ENCODE peak calls at places on chromosomes 6 and 20, in four cellular contexts. V is astrocyte of the spinal cord, E is choroid plexus epithelial cell, Y is A673. B is an unnamed sample.

GRCh38 chr20:19181552-19181951 is 30.9 kb upstream of the SLC24A3 start:
- DNase-seq in E (no peak), V (no peak), Y (no peak), B (no peak)

GRCh38 chr20:37353285-37353849 is 7.4 kb downstream of the SRC start:
- DNase-seq in Y (no peak), E (no peak), V (no peak), B (no peak)

GRCh38 chr6:70134542-70134941 is 168.3 kb downstream of the COL9A1 start:
- DNase-seq in Y (no peak), V (no peak), E (no peak), B (no peak)

GRCh38 chr20:9457055-9457454 is 57.3 kb upstream of the LAMP5 start:
- DNase-seq in Y (no peak), E (no peak), V (no peak), B (no peak)

GRCh38 chr6:31203345-31203979 is 33.0 kb upstream of the POU5F1 start:
- DNase-seq in Y (peak; percentile 69), V (no peak), E (peak; percentile 55), B (peak; percentile 60)

GRCh38 chr20:36548006-36548315 is 6.6 kb downstream of the MYL9 start:
- DNase-seq in E (peak; percentile 47), V (no peak), Y (peak; percentile 47), B (peak; percentile 46)

GRCh38 chr6:50655848-50656453 is 57.4 kb upstream of the TFAP2D start:
- DNase-seq in V (peak; percentile 4), Y (peak; percentile 39), E (peak; percentile 8), B (peak; percentile 21)

GRCh38 chr20:10674684-10675455 is 1.1 kb upstream of the JAG1 start:
- DNase-seq in E (peak; percentile 74), Y (peak; percentile 83), V (peak; percentile 78), B (peak; percentile 89)

GRCh38 chr6:33610057-33610456 is 11.1 kb upstream of the ITPR3 start:
- DNase-seq in V (no peak), E (no peak), Y (no peak), B (no peak)

GRCh38 chr6:156154896-156155295 is 622.3 kb upstream of the ARID1B start:
- DNase-seq in E (no peak), V (no peak), Y (no peak), B (no peak)

GRCh38 chr20:21323640-21324039 is 20.5 kb downstream of the XRN2 start:
- DNase-seq in E (peak; percentile 90), Y (peak; percentile 52), V (peak; percentile 73), B (no peak)

GRCh38 chr20:63072231-63072791 is 65.5 kb upstream of the BHLHE23 start:
- DNase-seq in E (no peak), Y (no peak), V (no peak), B (no peak)

GRCh38 chr6:92329416-92329815 is 1089.9 kb downstream of the EPHA7 start:
- DNase-seq in E (peak; percentile 40), Y (no peak), V (no peak), B (no peak)

GRCh38 chr6:7214400-7214940 is 98.5 kb downstream of the SSR1 start:
- DNase-seq in E (no peak), V (no peak), Y (peak; percentile 30), B (no peak)

GRCh38 chr20:58816051-58816450 is 34.7 kb downstream of the GNAS-AS1 start:
- DNase-seq in V (no peak), E (no peak), Y (no peak), B (peak; percentile 30)

GRCh38 chr20:13930246-13930645 is 60.2 kb downstream of the SEL1L2 start:
- DNase-seq in V (no peak), Y (no peak), E (no peak), B (peak; percentile 30)

GRCh38 chr20:61777773-61778484 is 287.8 kb downstream of the TAF4 start:
- DNase-seq in Y (no peak), V (no peak), E (no peak), B (no peak)

GRCh38 chr6:34247481-34248197 is 1.2 kb downstream of the SMIM29 start:
- DNase-seq in Y (no peak), V (no peak), E (no peak), B (no peak)

GRCh38 chr6:27078734-27079357 is 168.7 kb upstream of the PRSS16 start:
- DNase-seq in V (peak; percentile 67), E (peak; percentile 85), Y (peak; percentile 78), B (peak; percentile 78)

GRCh38 chr6:105428342-105428957 is 25.6 kb upstream of the PREP start:
- DNase-seq in V (peak; percentile 94), Y (no peak), E (peak; percentile 94), B (no peak)

GRCh38 chr6:108562503-108562993 is 1.8 kb downstream of the FOXO3 start:
- DNase-seq in V (peak; percentile 73), E (peak; percentile 82), Y (peak; percentile 93), B (peak; percentile 94)

GRCh38 chr6:168518867-168519266 is 77.9 kb downstream of the SMOC2 start:
- DNase-seq in E (no peak), V (no peak), Y (no peak), B (no peak)

GRCh38 chr20:10034717-10035571 is at the start of gene ANKEF1:
- DNase-seq in E (peak; percentile 58), V (peak; percentile 60), Y (peak; percentile 72), B (peak; percentile 53)

GRCh38 chr20:54054516-54054915 is 15.9 kb downstream of the BCAS1 start:
- DNase-seq in E (no peak), Y (no peak), V (no peak), B (no peak)

GRCh38 chr6:53500095-53500494 is 44.8 kb downstream of the GCLC start:
- DNase-seq in V (no peak), E (no peak), Y (no peak), B (no peak)

GRCh38 chr6:124879110-124879991 is 82.9 kb upstream of the RNF217 start:
- DNase-seq in Y (no peak), V (no peak), E (no peak), B (no peak)

DNA sequence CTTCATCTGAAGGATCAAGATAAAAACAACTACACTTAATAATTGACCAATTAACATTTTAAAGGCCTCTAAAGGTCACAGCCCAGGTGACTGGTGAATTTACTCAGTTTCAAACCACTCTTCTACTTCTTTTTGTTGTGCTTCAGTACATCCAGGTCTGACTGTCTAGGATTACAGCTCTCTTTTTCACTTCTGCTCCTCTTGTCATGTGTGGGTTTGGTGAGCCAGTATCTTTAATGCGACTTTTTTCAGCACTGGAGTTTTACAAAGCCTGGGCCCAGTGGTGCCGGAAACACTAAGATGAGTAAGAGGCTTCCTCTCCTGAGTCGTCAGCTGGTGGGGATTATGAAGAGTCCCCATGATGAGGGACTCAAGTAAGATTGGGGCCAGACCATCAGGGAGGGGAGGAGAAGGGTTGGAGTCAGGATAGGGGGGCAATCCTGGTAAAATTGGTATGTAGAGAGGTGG is 27.0 kb downstream of the HECA start:
- DNase-seq in E (no peak), V (no peak), Y (peak; percentile 11), B (no peak)
- H3K4me3 ChIP-seq in E (no peak overlapping the region), V (no peak overlapping the region), Y (no peak overlapping the region), B (no peak overlapping the region)

DNA sequence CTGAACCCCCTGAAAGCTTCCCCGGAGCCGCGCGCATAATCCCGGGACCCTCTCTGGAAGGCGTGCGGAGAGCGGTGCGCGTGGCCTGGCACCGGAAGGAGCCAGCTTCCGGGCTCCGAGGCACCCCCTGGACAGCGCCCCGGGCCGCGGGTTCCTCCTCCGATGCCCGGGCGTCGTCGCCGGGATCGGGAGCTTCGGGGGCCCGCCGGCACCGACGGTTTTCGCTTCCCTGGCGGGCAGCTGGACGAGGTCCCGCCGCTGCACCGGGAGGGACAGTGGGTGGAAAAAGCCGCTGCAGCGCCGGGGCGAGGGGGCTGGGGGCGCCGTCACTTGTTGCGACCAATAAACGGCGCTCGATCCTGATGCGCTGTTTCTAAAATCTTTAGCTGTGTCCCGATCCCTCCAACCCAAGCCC is 573 bp upstream of the SLC35D3 start:
- DNase-seq in Y (no peak), V (no peak), E (no peak), B (peak; percentile 59)
- H3K4me3 ChIP-seq in Y (peak overlapping the region; percentile 50), V (peak overlapping the region; percentile 35), E (peak overlapping the region; percentile 48), B (peak overlapping the region; percentile 48)

DNA sequence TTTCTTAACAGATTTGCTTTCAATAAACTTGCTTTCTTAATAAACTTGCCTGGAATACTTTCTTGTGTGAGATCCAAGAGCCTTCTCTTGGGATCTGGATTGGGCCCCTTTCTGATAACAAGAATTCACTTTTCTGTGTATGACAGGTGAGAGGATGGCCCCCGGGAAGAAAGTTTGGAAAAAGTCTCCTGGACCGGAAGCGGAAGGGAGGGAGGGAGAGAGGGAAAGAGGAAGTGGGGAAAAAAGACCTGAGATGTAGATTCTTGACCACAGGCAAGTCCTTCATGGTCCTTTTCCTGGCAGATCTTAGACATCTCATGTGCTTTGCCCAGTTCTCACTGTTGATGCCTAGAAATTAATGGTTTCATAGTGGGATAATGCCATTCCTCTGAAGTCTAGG is 146.5 kb upstream of the ID4 start:
- DNase-seq in Y (no peak), E (no peak), V (no peak), B (no peak)
- H3K4me3 ChIP-seq in Y (no peak overlapping the region), E (no peak overlapping the region), V (no peak overlapping the region), B (no peak overlapping the region)

GRCh38 chr20:11881453-11881852 is 36.2 kb upstream of the BTBD3 start:
- DNase-seq in E (no peak), Y (no peak), V (no peak), B (no peak)

GRCh38 chr20:11876555-11876954 is 41.1 kb upstream of the BTBD3 start:
- DNase-seq in V (no peak), E (no peak), Y (no peak), B (no peak)

GRCh38 chr20:11882651-11883050 is 35.0 kb upstream of the BTBD3 start:
- DNase-seq in E (no peak), V (no peak), Y (no peak), B (no peak)

GRCh38 chr20:11880694-11881093 is 37.0 kb upstream of the BTBD3 start:
- DNase-seq in V (no peak), Y (no peak), E (no peak), B (no peak)
- H3K4me3 ChIP-seq in V (no peak overlapping the region), Y (no peak overlapping the region), E (no peak overlapping the region), B (no peak overlapping the region)

DNA sequence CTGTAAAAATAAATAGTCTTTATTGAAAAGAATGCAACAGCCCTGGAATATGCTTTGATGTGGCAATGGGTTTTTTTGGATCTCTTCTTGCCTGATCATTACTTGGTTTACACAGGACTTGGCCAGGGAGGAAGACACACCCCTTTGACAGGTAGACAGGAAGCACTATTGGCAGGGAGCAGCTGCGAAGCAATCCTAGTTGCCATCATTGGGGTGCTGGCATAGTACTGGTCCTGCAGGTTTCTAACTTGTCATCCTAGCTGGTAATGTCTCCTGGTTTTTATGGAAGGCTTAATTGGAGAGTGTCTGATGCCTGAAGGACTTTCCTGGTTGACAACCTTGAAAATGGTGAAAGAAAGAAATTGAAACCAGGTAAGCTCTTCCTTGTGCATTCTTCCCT is 71.2 kb upstream of the CCN6 start:
- DNase-seq in V (no peak), Y (no peak), E (no peak), B (no peak)
- H3K4me3 ChIP-seq in V (no peak overlapping the region), Y (no peak overlapping the region), E (no peak overlapping the region), B (no peak overlapping the region)

GRCh38 chr6:3208775-3209113 is 18.7 kb downstream of the TUBB2B start:
- DNase-seq in V (no peak), E (no peak), Y (no peak), B (no peak)
- H3K4me3 ChIP-seq in V (peak overlapping the region; percentile 4), E (no peak overlapping the region), Y (no peak overlapping the region), B (no peak overlapping the region)

B was measured in NB4.